ENCODE peak calls at places on chromosomes 12 and 14, in four cellular contexts. C is pancreas, H is caudate nucleus, N is GOT3. R is an unnamed sample.

GRCh38 chr12:12938541-12938940 is 13.4 kb downstream of the GPRC5D start:
- DNase-seq in H (no peak), C (no peak), N (no peak), R (no peak)

GRCh38 chr14:74548881-74549280 is 55.3 kb downstream of the ISCA2 start:
- DNase-seq in N (no peak), C (no peak), H (no peak), R (peak)

GRCh38 chr14:24259282-24260025 is 3.5 kb downstream of the TGM1 start:
- DNase-seq in H (no peak), N (no peak), C (no peak), R (no peak)

GRCh38 chr14:77002889-77003288 is 25.6 kb downstream of the IRF2BPL start:
- DNase-seq in H (no peak), C (no peak), N (no peak), R (no peak)

GRCh38 chr14:64191756-64192155 is 102.4 kb downstream of the ESR2 start:
- DNase-seq in C (no peak), H (no peak), N (no peak), R (no peak)

GRCh38 chr12:53659011-53659551 is 16.8 kb downstream of the ATP5MC2 start:
- DNase-seq in N (no peak), C (no peak), H (peak), R (no peak)

GRCh38 chr12:112961074-112961473 is 17.2 kb upstream of the OAS2 start:
- DNase-seq in H (no peak), N (no peak), C (no peak), R (no peak)

GRCh38 chr14:91649930-91650329 is 82.0 kb downstream of the CATSPERB start:
- DNase-seq in H (no peak), C (no peak), N (no peak), R (no peak)

GRCh38 chr14:76280221-76280620 is 95.7 kb upstream of the ESRRB start:
- DNase-seq in H (no peak), C (no peak), N (no peak), R (no peak)